ENCODE peak calls at places on chromosomes 5 and 9, in eight cellular contexts. E is endodermal cell; D is sciatic nerve; T is activated T-helper 9 cell treated with anti-CD3 and anti-CD28 coated beads, Interleukin-2, amount 50 U/mL, for 16 hours; Y is NCI-H345; I is SK-N-SH; C is mesenteric fat pad; O is brain microvascular endothelial cell. S is an unnamed sample.
A peak's percentile ranks its signal among the peaks of the same experiment; 100 is the strongest.

GRCh38 chr9:107638922-107639321 is 149.4 kb upstream of the KLF4 start:
- DNase-seq in E (no peak), D (peak; percentile 82), T (no peak), Y (peak; percentile 21), I (no peak), C (no peak), O (peak; percentile 63), S (no peak)

GRCh38 chr5:10518352-10518751 is 45.5 kb upstream of the ANKRD33B start:
- DNase-seq in E (no peak), D (no peak), T (no peak), Y (no peak), I (no peak), C (no peak), O (peak; percentile 33), S (no peak)

GRCh38 chr5:34582364-34582763 is 73.8 kb upstream of the RAI14 start:
- DNase-seq in E (no peak), D (no peak), T (no peak), Y (no peak), I (no peak), C (no peak), O (no peak), S (no peak)

GRCh38 chr9:116494815-116495634 is 192.1 kb upstream of the TRIM32 start:
- DNase-seq in E (peak; percentile 88), D (no peak), T (no peak), Y (peak; percentile 4), I (no peak), C (no peak), O (no peak), S (no peak)

GRCh38 chr9:121650220-121651013 is 1.0 kb upstream of the DAB2IP start:
- DNase-seq in E (peak; percentile 94), D (peak; percentile 73), T (no peak), Y (peak; percentile 76), I (peak; percentile 91), C (no peak), O (no peak), S (peak; percentile 27)

GRCh38 chr9:93288341-93288740 is 104.4 kb downstream of the WNK2 start:
- DNase-seq in E (peak; percentile 79), D (no peak), T (no peak), Y (no peak), I (peak; percentile 17), C (no peak), O (no peak), S (no peak)

GRCh38 chr5:78727786-78728761 is 79.5 kb upstream of the LHFPL2 start:
- DNase-seq in E (no peak), D (no peak), T (no peak), Y (no peak), I (no peak), C (no peak), O (no peak), S (no peak)

GRCh38 chr9:13934411-13934810 is 379.5 kb downstream of the NFIB start:
- DNase-seq in E (no peak), D (no peak), T (no peak), Y (no peak), I (no peak), C (no peak), O (no peak), S (no peak)

GRCh38 chr9:28287413-28287812 is 714.1 kb upstream of the C9orf72 start:
- DNase-seq in E (no peak), D (no peak), T (no peak), Y (no peak), I (peak; percentile 11), C (no peak), O (no peak), S (no peak)

GRCh38 chr5:62064993-62065392 is 241.0 kb upstream of the KIF2A start:
- DNase-seq in E (no peak), D (no peak), T (no peak), Y (no peak), I (no peak), C (no peak), O (no peak), S (no peak)

GRCh38 chr9:76181020-76181641 is 213.1 kb downstream of the RFK start:
- DNase-seq in E (peak; percentile 58), D (no peak), T (no peak), Y (no peak), I (no peak), C (no peak), O (peak; percentile 93), S (peak; percentile 29)

GRCh38 chr9:136441191-136441680 is 1.6 kb upstream of the INPP5E start:
- DNase-seq in E (no peak), D (peak; percentile 56), T (no peak), Y (no peak), I (no peak), C (no peak), O (peak; percentile 9), S (no peak)

GRCh38 chr5:7435503-7435902 is 39.6 kb downstream of the ADCY2 start:
- DNase-seq in E (no peak), D (no peak), T (no peak), Y (no peak), I (no peak), C (no peak), O (no peak), S (no peak)

GRCh38 chr9:117341161-117341560 is 73.7 kb downstream of the ASTN2 start:
- DNase-seq in E (no peak), D (no peak), T (no peak), Y (no peak), I (no peak), C (no peak), O (no peak), S (no peak)

GRCh38 chr5:127981498-127981897 is 102.1 kb upstream of the SLC12A2 start:
- DNase-seq in E (no peak), D (no peak), T (no peak), Y (no peak), I (no peak), C (no peak), O (no peak), S (no peak)

GRCh38 chr5:10441992-10442435 is 335 bp downstream of the ROPN1L start:
- DNase-seq in E (peak; percentile 85), D (no peak), T (no peak), Y (no peak), I (no peak), C (peak; percentile 87), O (no peak), S (no peak)

GRCh38 chr9:121626012-121626411 is 25.4 kb upstream of the DAB2IP start:
- DNase-seq in E (no peak), D (no peak), T (no peak), Y (no peak), I (no peak), C (no peak), O (no peak), S (no peak)

GRCh38 chr5:77369566-77369965 is 122.5 kb downstream of the WDR41 start:
- DNase-seq in E (no peak), D (no peak), T (no peak), Y (no peak), I (no peak), C (no peak), O (no peak), S (no peak)

GRCh38 chr9:116905131-116905724 is 218.1 kb downstream of the TRIM32 start:
- DNase-seq in E (no peak), D (no peak), T (no peak), Y (peak; percentile 68), I (no peak), C (no peak), O (no peak), S (no peak)